ENCODE peak calls at places on chromosomes 12 and 14, in seven cellular contexts. O is GM12878, K is K562, L is HCT116, P is SK-N-SH, W is HepG2, R is H1. M is an unnamed sample.

GRCh38 chr12:25377475-25378179 is 126.9 kb upstream of the KRAS start:
- DNase-seq in P (no peak), O (no peak), W (no peak), K (no peak), L (no peak), R (no peak), M (no peak)

GRCh38 chr12:23611320-23611719 is 338.1 kb downstream of the SOX5 start:
- DNase-seq in L (no peak), R (no peak), O (no peak), W (no peak), P (peak), K (no peak), M (no peak)

GRCh38 chr12:131092911-131093901 is 139.5 kb downstream of the ADGRD1 start:
- DNase-seq in W (no peak), K (no peak), O (peak), R (no peak), P (no peak), L (no peak), M (no peak)

GRCh38 chr12:15979096-15980091 is 68.3 kb downstream of the DERA start:
- DNase-seq in O (no peak), L (no peak), R (no peak), K (peak), W (peak), P (peak), M (no peak)

GRCh38 chr14:106841701-106842100 is 1315.3 kb downstream of the TMEM121 start:
- DNase-seq in P (no peak), L (no peak), O (no peak), W (no peak), R (no peak), K (no peak), M (no peak)

GRCh38 chr12:56193025-56193578 is 3.8 kb upstream of the SMARCC2 start:
- DNase-seq in O (peak), P (peak), R (peak), K (peak), L (peak), W (peak), M (peak)

GRCh38 chr12:93325855-93326254 is 51.9 kb upstream of the NUDT4 start:
- DNase-seq in K (no peak), W (no peak), O (no peak), L (no peak), P (no peak), R (no peak), M (no peak)

GRCh38 chr12:88325828-88326214 is 183.7 kb downstream of the TMTC3 start:
- DNase-seq in P (no peak), R (no peak), L (no peak), K (no peak), O (no peak), W (no peak), M (no peak)

GRCh38 chr12:132582582-132583279 is 27.7 kb downstream of the LRCOL1 start:
- DNase-seq in R (no peak), W (no peak), K (no peak), O (no peak), P (no peak), L (no peak), M (no peak)

GRCh38 chr12:104422441-104422840 is 34.3 kb upstream of the CHST11 start:
- DNase-seq in O (no peak), R (no peak), W (no peak), P (no peak), L (no peak), K (no peak), M (no peak)
- TF ChIP-seq JUND in O (no peak), R (no peak), W (no peak), P (no peak), L (no peak), K (no peak), M (no peak)

GRCh38 chr12:57263096-57263495 is 12.1 kb upstream of the STAC3 start:
- DNase-seq in R (no peak), P (no peak), K (no peak), W (no peak), L (no peak), O (no peak), M (no peak)

GRCh38 chr12:57270966-57271470 is 20.0 kb upstream of the STAC3 start:
- DNase-seq in R (no peak), L (no peak), O (no peak), P (no peak), K (peak), W (peak), M (no peak)

GRCh38 chr12:57272337-57273151 is 21.6 kb upstream of the STAC3 start:
- DNase-seq in O (no peak), W (no peak), K (no peak), R (no peak), L (no peak), P (peak), M (no peak)

GRCh38 chr12:57266681-57267080 is 15.7 kb upstream of the STAC3 start:
- DNase-seq in P (no peak), O (no peak), W (no peak), L (no peak), R (no peak), K (no peak), M (no peak)

GRCh38 chr12:57268264-57268663 is 17.3 kb upstream of the STAC3 start:
- DNase-seq in O (no peak), W (no peak), R (no peak), P (no peak), L (no peak), K (no peak), M (no peak)
- TF ChIP-seq JUND in O (no peak), W (no peak), R (no peak), P (no peak), L (no peak), K (no peak), M (no peak)

GRCh38 chr12:98893601-98894411 is 248.7 kb downstream of the APAF1 start:
- DNase-seq in O (no peak), K (no peak), R (no peak), L (no peak), W (no peak), P (peak), M (peak)
- TF ChIP-seq JUND in O (no peak), K (no peak), R (no peak), L (no peak), W (no peak), P (no peak), M (no peak)

GRCh38 chr14:103767306-103767894 is 51.8 kb downstream of the ZFYVE21 start:
- DNase-seq in L (no peak), W (no peak), P (no peak), R (no peak), K (no peak), O (no peak), M (no peak)

GRCh38 chr14:103775506-103775905 is 59.9 kb downstream of the ZFYVE21 start:
- DNase-seq in O (no peak), P (no peak), K (no peak), L (no peak), W (no peak), R (no peak), M (no peak)

GRCh38 chr14:103770902-103771301 is 55.3 kb downstream of the ZFYVE21 start:
- DNase-seq in O (no peak), W (no peak), R (no peak), P (no peak), K (no peak), L (no peak), M (no peak)

GRCh38 chr14:103770500-103770899 is 54.9 kb downstream of the ZFYVE21 start:
- DNase-seq in W (no peak), K (no peak), O (no peak), L (no peak), R (no peak), P (no peak), M (no peak)

DNA sequence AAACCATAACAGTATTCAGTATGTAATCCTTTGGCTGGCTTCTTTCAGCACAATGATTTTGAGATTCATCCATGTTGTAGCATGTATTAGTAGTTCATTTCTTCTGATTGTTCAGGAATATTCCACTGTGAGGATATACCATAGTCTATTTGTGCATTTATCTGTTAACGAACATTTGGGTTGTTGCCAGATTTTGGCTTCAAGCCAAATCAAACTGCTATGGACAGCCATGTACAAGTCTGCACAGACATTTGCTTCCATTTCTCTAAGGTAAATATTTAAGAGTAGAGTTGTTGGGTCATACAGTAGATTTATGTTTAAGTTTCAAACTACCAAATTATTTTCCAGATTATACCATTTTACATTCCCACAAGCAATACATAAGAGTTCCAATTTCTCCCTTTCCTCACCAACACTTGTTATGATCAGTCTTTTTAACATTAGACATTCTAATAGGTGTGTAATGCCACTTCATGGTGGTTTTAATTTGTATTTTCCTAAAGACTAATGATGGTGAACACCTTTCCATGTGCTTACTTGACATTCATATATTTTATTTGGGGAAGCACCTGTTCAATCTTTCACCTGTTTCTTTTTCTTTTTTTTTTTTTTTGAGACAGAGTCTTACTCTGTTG is 56.6 kb downstream of the ZFYVE21 start:
- DNase-seq in P (no peak), W (no peak), K (no peak), O (no peak), R (no peak), L (no peak), M (no peak)
- TF ChIP-seq JUND in P (no peak), W (no peak), K (no peak), O (no peak), R (no peak), L (no peak), M (no peak)

GRCh38 chr12:77685112-77685511 is 145.6 kb upstream of the NAV3 start:
- DNase-seq in P (peak), L (peak), K (no peak), R (peak), O (peak), W (peak), M (peak)
- TF ChIP-seq JUND in P (no peak), L (no peak), K (no peak), R (no peak), O (no peak), W (no peak), M (no peak)

DNA sequence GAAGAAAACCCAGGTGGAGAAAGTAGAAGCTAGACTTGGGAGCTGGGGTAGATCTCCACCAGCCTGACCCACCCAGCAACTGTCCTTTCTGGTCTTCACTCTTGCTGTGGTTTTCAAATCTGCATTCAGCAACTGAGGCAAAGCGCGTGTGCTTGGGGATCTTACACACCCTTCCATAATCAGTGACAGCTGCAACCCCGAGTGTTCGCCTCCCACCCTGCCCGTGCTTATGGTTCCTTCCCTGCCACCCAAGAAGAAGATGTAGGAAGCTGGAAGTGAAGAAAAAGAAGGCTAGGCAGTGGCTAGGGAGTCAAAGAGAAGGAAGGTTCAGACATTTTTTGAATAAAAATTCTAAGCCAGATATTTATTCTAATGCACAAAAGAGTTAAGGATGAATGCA is 162.6 kb upstream of the CCND2 start:
- DNase-seq in K (no peak), L (no peak), W (no peak), O (no peak), R (no peak), P (no peak), M (no peak)
- TF ChIP-seq JUND in K (no peak), L (no peak), W (no peak), O (no peak), R (no peak), P (no peak), M (no peak)

DNA sequence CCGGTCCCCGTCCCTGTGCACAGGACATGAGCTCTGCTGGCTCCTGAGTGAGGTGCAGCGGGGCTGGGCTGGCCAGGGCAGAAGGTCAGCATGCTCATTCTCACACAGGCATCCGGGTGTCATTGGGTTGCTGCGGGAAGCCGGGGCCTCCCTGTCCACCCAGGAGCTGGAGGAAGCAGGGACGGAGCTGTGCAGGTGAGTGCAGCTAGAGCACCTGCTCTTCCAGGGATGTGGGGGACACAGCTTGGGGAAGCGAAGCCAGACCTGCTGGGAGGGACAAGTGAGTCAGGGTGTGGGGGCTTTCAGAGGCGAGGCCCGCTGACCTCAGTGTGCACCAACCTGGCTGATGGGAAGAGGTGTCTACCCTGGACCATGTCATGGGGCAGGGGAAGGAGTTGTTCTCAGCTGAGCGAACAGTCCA is 23.6 kb downstream of the ASPG start:
- DNase-seq in W (no peak), L (no peak), P (peak), R (no peak), K (no peak), O (no peak), M (no peak)
- TF ChIP-seq JUND in W (no peak), L (no peak), P (no peak), R (no peak), K (no peak), O (no peak), M (no peak)

M was measured in T47D.